ENCODE peak calls at places on chromosomes 1 and 21, in five cellular contexts. D, E, M, K and U are unnamed samples.

GRCh38 chr1:25819496-25820246 is at the start of gene MTFR1L:
- DNase-seq in D (peak; percentile 78), E (peak; percentile 87), K (peak; percentile 73), M (peak; percentile 70), U (peak; percentile 72)

GRCh38 chr1:79042117-79042516 is 35.6 kb upstream of the ADGRL4 start:
- DNase-seq in E (no peak), M (no peak), D (no peak), K (peak; percentile 62), U (peak; percentile 4)

GRCh38 chr1:103267893-103268292 is 159.6 kb upstream of the COL11A1 start:
- DNase-seq in D (no peak), K (no peak), E (no peak), M (no peak), U (no peak)

GRCh38 chr1:2174348-2175054 is 20.1 kb downstream of the FAAP20 start:
- DNase-seq in M (no peak), E (peak; percentile 55), K (peak; percentile 64), D (peak; percentile 48), U (peak; percentile 65)

GRCh38 chr1:155226910-155227260 is 18.4 kb downstream of the MTX1 start:
- DNase-seq in M (peak; percentile 46), K (no peak), E (peak; percentile 56), D (no peak), U (peak; percentile 37)

GRCh38 chr1:228308085-228308601 is 98.5 kb downstream of the TRIM11 start:
- DNase-seq in M (no peak), E (no peak), D (no peak), K (no peak), U (no peak)

GRCh38 chr1:184866582-184866981 is 107.7 kb downstream of the NIBAN1 start:
- DNase-seq in E (no peak), M (no peak), K (no peak), D (no peak), U (no peak)

GRCh38 chr1:42260376-42261078 is 74.5 kb downstream of the FOXJ3 start:
- DNase-seq in D (no peak), K (no peak), E (no peak), M (no peak), U (peak; percentile 44)

GRCh38 chr1:22662318-22662717 is 9.3 kb downstream of the C1QB start:
- DNase-seq in K (no peak), M (no peak), E (no peak), D (peak; percentile 21), U (peak; percentile 5)

GRCh38 chr1:227918736-227919135 is 29.0 kb downstream of the WNT9A start:
- DNase-seq in M (no peak), E (no peak), K (no peak), D (no peak), U (no peak)

GRCh38 chr1:41513388-41513745 is 28.9 kb upstream of the EDN2 start:
- DNase-seq in E (no peak), K (no peak), D (no peak), M (no peak), U (no peak)

GRCh38 chr1:77513839-77514763 is 168.4 kb downstream of the ZZZ3 start:
- DNase-seq in D (no peak), E (no peak), K (peak; percentile 85), M (no peak), U (peak; percentile 88)

GRCh38 chr21:30541764-30542163 is at the start of gene KRTAP19-6:
- DNase-seq in E (no peak), K (no peak), M (no peak), D (no peak), U (no peak)

GRCh38 chr1:38786040-38786436 is 73.5 kb downstream of the RRAGC start:
- DNase-seq in D (no peak), M (no peak), K (no peak), E (no peak), U (no peak)

GRCh38 chr1:41582351-41582750 is 97.9 kb upstream of the EDN2 start:
- DNase-seq in K (no peak), M (no peak), E (no peak), D (no peak), U (no peak)

GRCh38 chr1:23673086-23673813 is 18.4 kb upstream of the RPL11 start:
- DNase-seq in K (peak; percentile 43), D (no peak), M (peak; percentile 74), E (peak; percentile 31), U (peak; percentile 54)

GRCh38 chr1:98556521-98557158 is 104.9 kb upstream of the SNX7 start:
- DNase-seq in K (peak; percentile 6), E (no peak), M (no peak), D (no peak), U (peak; percentile 23)

GRCh38 chr1:39272027-39272790 is 67.7 kb downstream of the MACF1 start:
- DNase-seq in E (no peak), D (no peak), M (no peak), K (no peak), U (peak; percentile 76)

GRCh38 chr1:54499097-54500029 is 48.7 kb upstream of the ACOT11 start:
- DNase-seq in K (peak; percentile 51), M (no peak), D (no peak), E (no peak), U (peak; percentile 50)

GRCh38 chr1:91603409-91603808 is 102.8 kb downstream of the CDC7 start:
- DNase-seq in K (no peak), M (no peak), D (no peak), E (no peak), U (no peak)

GRCh38 chr1:178122283-178122682 is 28.4 kb downstream of the RASAL2 start:
- DNase-seq in D (no peak), E (no peak), M (no peak), K (no peak), U (no peak)

GRCh38 chr1:5939268-5940060 is 52.8 kb downstream of the NPHP4 start:
- DNase-seq in D (no peak), M (no peak), K (no peak), E (no peak), U (no peak)

GRCh38 chr1:40532844-40533424 is 1.5 kb downstream of the ZNF684 start:
- DNase-seq in K (peak; percentile 49), M (peak; percentile 43), E (no peak), D (peak; percentile 29), U (peak; percentile 48)

DNA sequence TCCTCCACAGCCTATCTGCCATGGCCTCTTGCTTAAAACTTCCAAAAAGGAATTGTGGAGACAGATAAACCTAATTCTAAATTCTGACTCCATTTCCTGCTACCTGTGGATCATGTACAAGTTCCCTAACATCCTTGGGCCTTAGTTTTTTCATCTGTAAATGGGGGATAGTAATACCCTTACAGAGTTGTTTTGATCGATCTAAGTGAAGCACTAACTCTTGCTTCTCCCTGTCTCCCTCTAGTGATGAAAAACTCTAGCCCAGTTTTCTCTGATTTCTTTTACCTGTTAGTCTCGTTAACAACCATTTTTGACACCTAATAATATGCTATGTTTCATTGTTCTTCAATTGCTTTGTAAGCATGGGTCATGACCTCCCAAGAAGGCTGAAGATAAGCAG is 65.9 kb downstream of the TM2D1 start:
- DNase-seq in M (no peak), K (no peak), D (no peak), E (no peak), U (no peak)
- TF ChIP-seq CTCF in M (peak; percentile 41), K (peak; percentile 25), D (no peak), E (no peak), U (peak; percentile 30)

DNA sequence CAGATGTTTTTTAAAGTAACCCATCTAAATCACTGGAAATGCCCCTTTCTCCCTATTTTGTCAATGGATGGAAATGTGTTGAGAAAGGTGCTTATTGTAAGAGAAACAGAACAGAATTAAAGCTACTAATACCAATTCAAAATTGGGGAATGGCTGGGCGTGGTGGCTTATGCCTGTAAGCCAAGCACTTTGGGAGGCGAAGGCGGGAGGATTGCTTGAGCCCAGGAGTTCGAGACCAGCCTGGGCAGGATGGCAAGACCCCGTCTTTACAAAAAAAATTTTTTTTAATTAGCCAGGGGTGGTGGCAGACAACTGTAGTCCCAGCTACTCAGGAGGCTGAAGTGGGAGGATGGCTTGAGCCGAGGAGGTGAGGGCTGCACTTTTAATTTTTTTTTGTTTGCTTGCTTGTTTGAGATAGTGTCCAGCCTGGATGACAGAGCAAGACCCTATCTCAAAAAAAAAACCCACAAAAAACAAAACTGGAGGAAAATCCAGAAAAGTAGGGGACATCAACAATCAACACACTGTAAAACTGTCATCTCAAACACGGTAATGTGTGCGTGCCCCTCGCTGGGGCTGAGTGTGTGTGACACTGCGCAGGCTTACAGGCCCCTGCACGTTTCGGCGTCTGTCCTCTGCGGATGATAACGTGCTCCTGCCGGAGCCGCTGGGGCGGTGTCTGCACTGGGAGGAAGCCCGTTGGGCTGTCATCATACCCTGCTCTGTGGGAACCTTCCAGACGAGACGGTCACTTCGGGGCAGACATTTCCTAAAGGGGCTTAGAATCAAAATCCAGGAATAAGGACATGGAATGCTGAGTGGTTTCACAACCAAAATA is 11.6 kb upstream of the POFUT2 start:
- DNase-seq in E (no peak), K (no peak), D (no peak), M (no peak), U (peak; percentile 89)
- H3K4me3 ChIP-seq in E (no peak overlapping the region), K (no peak overlapping the region), D (no peak overlapping the region), M (no peak overlapping the region), U (no peak overlapping the region)

DNA sequence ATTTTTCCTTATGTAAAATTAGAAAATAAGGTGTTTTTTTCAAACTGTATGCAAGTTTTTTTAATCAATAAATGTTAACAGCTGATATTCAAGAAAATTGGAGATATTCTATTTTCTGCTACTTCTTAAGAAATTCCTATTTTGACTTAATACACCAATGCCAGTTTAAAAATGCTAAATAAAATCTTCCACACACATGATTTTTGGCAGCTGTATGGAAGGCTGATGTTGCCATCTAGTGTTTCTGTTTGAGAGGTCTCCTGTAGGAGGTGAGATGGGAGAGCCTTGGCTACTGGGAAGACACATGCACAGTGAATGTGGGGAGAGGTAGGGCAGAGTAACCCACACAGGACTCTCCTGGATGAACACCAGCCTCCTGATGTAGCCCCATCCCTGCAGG is 29.2 kb upstream of the OR2B11 start:
- DNase-seq in K (peak; percentile 10), D (peak; percentile 36), M (no peak), E (no peak), U (peak; percentile 61)
- TF ChIP-seq CTCF in K (no peak), D (peak; percentile 56), M (peak; percentile 52), E (peak; percentile 36), U (peak; percentile 67)

GRCh38 chr1:27009601-27010197 is 3.0 kb downstream of the TENT5B start:
- DNase-seq in K (no peak), D (no peak), M (peak; percentile 78), E (no peak), U (no peak)

GRCh38 chr1:27007909-27008582 is 4.6 kb downstream of the TENT5B start:
- DNase-seq in D (no peak), E (no peak), M (peak; percentile 95), K (no peak), U (peak; percentile 75)

GRCh38 chr1:27011976-27012563 is 580 bp downstream of the TENT5B start:
- DNase-seq in E (no peak), D (no peak), M (no peak), K (no peak), U (no peak)

GRCh38 chr1:27010226-27010994 is 2.2 kb downstream of the TENT5B start:
- DNase-seq in E (no peak), D (no peak), M (no peak), K (no peak), U (no peak)

DNA sequence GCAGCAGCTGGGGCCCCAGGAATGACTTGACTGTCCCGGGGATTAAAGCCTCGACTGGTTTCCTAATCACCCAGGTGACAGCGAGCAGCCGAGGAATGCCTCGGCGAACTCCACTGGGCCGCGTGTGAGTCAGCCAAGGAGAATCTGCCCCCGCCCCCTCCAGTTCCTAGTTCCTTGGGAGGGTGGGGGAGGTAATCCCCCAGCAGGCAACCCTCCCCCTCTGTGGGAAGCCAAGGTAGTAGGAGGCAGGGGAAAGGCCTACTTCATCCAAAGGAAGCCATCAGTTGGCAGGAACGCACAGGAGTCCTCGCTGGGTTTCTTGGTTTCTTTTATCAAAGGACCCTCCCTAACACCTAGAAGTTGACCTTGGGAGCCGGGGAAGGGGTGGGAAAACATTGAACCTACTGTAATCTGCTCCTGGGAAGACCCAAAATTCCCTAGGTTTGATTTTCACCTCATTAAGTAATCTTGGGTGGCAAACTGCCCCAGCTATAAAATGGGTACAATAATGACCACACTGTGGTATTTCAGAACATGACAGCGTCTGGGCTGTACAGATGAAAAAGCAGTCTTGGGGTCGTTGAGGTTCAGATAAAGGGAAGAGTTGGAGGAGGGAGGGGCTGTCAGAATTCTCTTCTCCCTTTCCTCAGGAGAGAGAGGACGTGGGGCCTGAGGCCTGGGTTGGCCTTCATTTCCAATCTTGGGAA is 1.4 kb downstream of the TENT5B start:
- DNase-seq in K (peak; percentile 88), M (peak; percentile 87), E (peak; percentile 35), D (no peak), U (peak; percentile 89)
- H3K4me3 ChIP-seq in K (no peak overlapping the region), M (no peak overlapping the region), E (no peak overlapping the region), D (peak overlapping the region; percentile 39), U (peak overlapping the region; percentile 63)